ENCODE peak calls at places on chromosomes 16 and 17, in five cellular contexts. G, J, K, U and Y are unnamed samples.

GRCh38 chr16:8962393-8963009 is 1.2 kb downstream of the USP7 start:
- DNase-seq in K (no peak), G (peak; percentile 36), U (peak; percentile 6), J (no peak), Y (peak; percentile 24)

GRCh38 chr17:3594056-3594810 is 15.0 kb downstream of the TRPV1 start:
- DNase-seq in G (no peak), U (no peak), J (no peak), K (peak; percentile 29), Y (no peak)

GRCh38 chr17:57442914-57443571 is 186.7 kb downstream of the MSI2 start:
- DNase-seq in G (peak; percentile 99), U (no peak), J (no peak), K (no peak), Y (peak; percentile 9)

GRCh38 chr16:81567987-81568748 is 123.6 kb downstream of the CMIP start:
- DNase-seq in J (no peak), U (peak; percentile 11), G (peak; percentile 75), K (peak; percentile 93), Y (no peak)

GRCh38 chr17:73089918-73090317 is 2.6 kb downstream of the SLC39A11 start:
- DNase-seq in U (no peak), K (no peak), G (no peak), J (no peak), Y (no peak)

GRCh38 chr16:69481901-69482341 is 57.5 kb downstream of the CYB5B start:
- DNase-seq in G (peak; percentile 57), U (no peak), J (no peak), K (peak; percentile 74), Y (no peak)

GRCh38 chr16:47304563-47304962 is 156.3 kb downstream of the ITFG1 start:
- DNase-seq in U (no peak), J (no peak), G (no peak), K (no peak), Y (no peak)

GRCh38 chr17:27751622-27752490 is 48.5 kb downstream of the NOS2 start:
- DNase-seq in U (no peak), K (no peak), J (no peak), G (no peak), Y (no peak)

GRCh38 chr16:68395806-68396205 is 52.5 kb downstream of the SMPD3 start:
- DNase-seq in J (no peak), K (no peak), G (no peak), U (no peak), Y (no peak)

GRCh38 chr16:2420035-2420434 is 9.2 kb upstream of the CCNF start:
- DNase-seq in U (peak; percentile 53), G (peak; percentile 13), J (no peak), K (no peak), Y (no peak)

GRCh38 chr17:48427598-48427997 is 2.4 kb downstream of the SKAP1 start:
- DNase-seq in J (no peak), G (no peak), K (no peak), U (no peak), Y (no peak)

GRCh38 chr16:48462146-48462740 is 77.0 kb upstream of the SIAH1 start:
- DNase-seq in J (no peak), G (no peak), U (no peak), K (no peak), Y (peak; percentile 44)

GRCh38 chr17:40791808-40792436 is 7.8 kb downstream of the KRT28 start:
- DNase-seq in K (peak; percentile 52), J (no peak), U (peak; percentile 28), G (peak; percentile 39), Y (peak; percentile 14)

GRCh38 chr16:85227924-85228462 is 115.7 kb upstream of the CIBAR2 start:
- DNase-seq in G (peak; percentile 45), J (no peak), U (peak; percentile 42), K (peak; percentile 86), Y (no peak)

GRCh38 chr17:7850970-7851437 is 3.9 kb upstream of the TMEM88 start:
- DNase-seq in G (no peak), K (no peak), J (no peak), U (no peak), Y (no peak)

GRCh38 chr17:81253358-81254131 is 14.4 kb downstream of the NDUFAF8 start:
- DNase-seq in U (no peak), K (peak; percentile 64), J (no peak), G (peak; percentile 40), Y (peak; percentile 32)

GRCh38 chr17:81523139-81524062 is 4.8 kb upstream of the FSCN2 start:
- DNase-seq in J (no peak), K (peak; percentile 75), G (peak; percentile 75), U (no peak), Y (no peak)

GRCh38 chr17:1186923-1187771 is 7.4 kb upstream of the ABR start:
- DNase-seq in J (peak; percentile 74), K (peak; percentile 90), G (peak; percentile 81), U (peak; percentile 79), Y (peak; percentile 87)

GRCh38 chr17:72346306-72346705 is 225.5 kb downstream of the SOX9 start:
- DNase-seq in K (no peak), U (no peak), J (no peak), G (no peak), Y (no peak)

GRCh38 chr16:50196736-50197135 is 43.6 kb downstream of the TENT4B start:
- DNase-seq in G (peak; percentile 11), J (no peak), U (peak; percentile 48), K (no peak), Y (no peak)

GRCh38 chr16:86496929-86497381 is 13.4 kb upstream of the FOXF1 start:
- DNase-seq in U (no peak), J (no peak), K (no peak), G (no peak), Y (no peak)

GRCh38 chr16:86308514-86308913 is 201.8 kb upstream of the FOXF1 start:
- DNase-seq in G (no peak), J (no peak), U (no peak), K (no peak), Y (no peak)

GRCh38 chr17:30858556-30859250 is 26.9 kb downstream of the ATAD5 start:
- DNase-seq in K (peak; percentile 5), G (peak; percentile 32), J (no peak), U (peak; percentile 44), Y (no peak)

GRCh38 chr16:4244881-4245280 is 3.0 kb upstream of the SRL start:
- DNase-seq in J (no peak), G (peak; percentile 64), K (no peak), U (no peak), Y (no peak)

GRCh38 chr17:29625037-29625750 is 2.5 kb upstream of the CORO6 start:
- DNase-seq in K (peak; percentile 59), J (no peak), U (peak; percentile 36), G (peak; percentile 47), Y (peak; percentile 47)

GRCh38 chr17:50550661-50551432 is 3.9 kb downstream of the SPATA20 start:
- DNase-seq in J (peak; percentile 64), G (peak; percentile 67), K (peak; percentile 87), U (peak; percentile 73), Y (peak; percentile 44)

GRCh38 chr17:3954921-3955320 is 9.3 kb downstream of the ATP2A3 start:
- DNase-seq in J (no peak), G (no peak), K (no peak), U (no peak), Y (no peak)

GRCh38 chr17:794876-795275 is 12.7 kb downstream of the MRM3 start:
- DNase-seq in U (peak; percentile 59), G (peak; percentile 79), J (no peak), K (peak; percentile 92), Y (no peak)

GRCh38 chr16:72124148-72124547 is 30.5 kb downstream of the DHX38 start:
- DNase-seq in G (no peak), K (no peak), U (no peak), J (no peak), Y (no peak)

GRCh38 chr17:68391561-68392268 is 65.6 kb downstream of the WIPI1 start:
- DNase-seq in G (no peak), J (no peak), U (no peak), K (peak; percentile 35), Y (no peak)

GRCh38 chr17:38577244-38577643 is 28.5 kb downstream of the SRCIN1 start:
- DNase-seq in U (no peak), K (no peak), G (no peak), J (no peak), Y (no peak)

GRCh38 chr16:30187971-30188561 is 4.7 kb downstream of the CORO1A start:
- DNase-seq in J (no peak), U (no peak), K (no peak), G (no peak), Y (no peak)

GRCh38 chr16:46859719-46860152 is 24.4 kb upstream of the GPT2 start:
- DNase-seq in J (no peak), U (peak; percentile 94), G (peak; percentile 68), K (peak; percentile 92), Y (peak; percentile 98)